ENCODE peak calls at places on chromosome X, in four cellular contexts. One of them, this sample, is unnamed. For H3K4me1, the result is how much of the 10 kb centered on the place peaks cover.

GRCh38 chrX:137290011-137290410 is 256.2 kb upstream of the GPR101 start:
- DNase-seq in heart right ventricle: no peak
- DNase-seq in DND-41: no peak
- DNase-seq in transverse colon: no peak
- DNase-seq in this sample: no peak

GRCh38 chrX:52346462-52347165 is 22.2 kb upstream of the XAGE2 start:
- DNase-seq in DND-41: no peak
- DNase-seq in transverse colon: no peak
- DNase-seq in heart right ventricle: no peak
- DNase-seq in this sample: no peak

GRCh38 chrX:145190801-145191389 is 56.4 kb upstream of the SPANXN1 start:
- DNase-seq in heart right ventricle: no peak
- DNase-seq in DND-41: no peak
- DNase-seq in transverse colon: no peak
- DNase-seq in this sample: no peak

GRCh38 chrX:19739683-19740082 is 147.7 kb downstream of the SH3KBP1 start:
- DNase-seq in transverse colon: peak
- DNase-seq in heart right ventricle: peak
- DNase-seq in DND-41: peak
- DNase-seq in this sample: peak

GRCh38 chrX:15177316-15177715 is 92.6 kb downstream of the ASB9 start:
- DNase-seq in heart right ventricle: no peak
- DNase-seq in DND-41: no peak
- DNase-seq in transverse colon: no peak
- DNase-seq in this sample: no peak

GRCh38 chrX:40543661-40544328 is 37.0 kb upstream of the ATP6AP2 start:
- DNase-seq in heart right ventricle: peak
- DNase-seq in transverse colon: no peak
- DNase-seq in DND-41: peak
- DNase-seq in this sample: no peak

GRCh38 chrX:109372716-109373115 is 109.2 kb downstream of the GUCY2F start:
- DNase-seq in transverse colon: no peak
- DNase-seq in heart right ventricle: no peak
- DNase-seq in DND-41: no peak
- DNase-seq in this sample: no peak

GRCh38 chrX:150150081-150150779 is 211.9 kb upstream of the EOLA2 start:
- DNase-seq in transverse colon: no peak
- DNase-seq in DND-41: no peak
- DNase-seq in heart right ventricle: no peak
- DNase-seq in this sample: no peak

GRCh38 chrX:8607326-8607725 is 124.6 kb downstream of the ANOS1 start:
- DNase-seq in DND-41: no peak
- DNase-seq in transverse colon: no peak
- DNase-seq in heart right ventricle: no peak
- DNase-seq in this sample: no peak

GRCh38 chrX:72576161-72576896 is 3.7 kb upstream of the HDAC8 start:
- DNase-seq in DND-41: no peak
- DNase-seq in heart right ventricle: no peak
- DNase-seq in transverse colon: no peak
- DNase-seq in this sample: no peak

GRCh38 chrX:51332188-51332942 is at the start of gene NUDT10:
- DNase-seq in heart right ventricle: peak
- DNase-seq in transverse colon: peak
- DNase-seq in DND-41: no peak
- DNase-seq in this sample: no peak

GRCh38 chrX:65755786-65756185 is 88.3 kb downstream of the MSN start:
- DNase-seq in transverse colon: no peak
- DNase-seq in heart right ventricle: no peak
- DNase-seq in DND-41: peak
- DNase-seq in this sample: no peak

GRCh38 chrX:102950908-102951866 is 14.1 kb downstream of the RAB40AL start:
- DNase-seq in heart right ventricle: peak
- DNase-seq in transverse colon: peak
- DNase-seq in DND-41: peak
- DNase-seq in this sample: peak

GRCh38 chrX:47198026-47198686 is 4.5 kb downstream of the UBA1 start:
- DNase-seq in DND-41: no peak
- DNase-seq in transverse colon: no peak
- DNase-seq in heart right ventricle: no peak
- DNase-seq in this sample: no peak

GRCh38 chrX:85573801-85574200 is 194.3 kb upstream of the POF1B start:
- DNase-seq in heart right ventricle: no peak
- DNase-seq in DND-41: no peak
- DNase-seq in transverse colon: no peak
- DNase-seq in this sample: no peak

GRCh38 chrX:119067023-119067739 is 5.6 kb upstream of the CT47C1 start:
- DNase-seq in transverse colon: peak
- DNase-seq in heart right ventricle: peak
- DNase-seq in DND-41: peak
- DNase-seq in this sample: peak

GRCh38 chrX:53244610-53245009 is 19.6 kb upstream of the KDM5C start:
- DNase-seq in DND-41: no peak
- DNase-seq in heart right ventricle: no peak
- DNase-seq in transverse colon: no peak
- DNase-seq in this sample: no peak

GRCh38 chrX:38358274-38358673 is 5.9 kb downstream of the OTC start:
- DNase-seq in transverse colon: no peak
- DNase-seq in heart right ventricle: peak
- DNase-seq in DND-41: no peak
- DNase-seq in this sample: no peak

GRCh38 chrX:114841051-114841450 is 176.4 kb downstream of the IL13RA2 start:
- DNase-seq in DND-41: no peak
- DNase-seq in transverse colon: no peak
- DNase-seq in heart right ventricle: no peak
- DNase-seq in this sample: no peak

GRCh38 chrX:55167124-55167523 is 53.0 kb upstream of the PAGE5 start:
- DNase-seq in heart right ventricle: no peak
- DNase-seq in transverse colon: no peak
- DNase-seq in DND-41: no peak
- DNase-seq in this sample: no peak

GRCh38 chrX:41963348-41963747 is 40.0 kb upstream of the CASK start:
- DNase-seq in DND-41: no peak
- DNase-seq in transverse colon: no peak
- DNase-seq in heart right ventricle: peak
- DNase-seq in this sample: no peak

GRCh38 chrX:72271812-72272211 is 5.2 kb downstream of the RPS4X start:
- DNase-seq in DND-41: no peak
- DNase-seq in transverse colon: no peak
- DNase-seq in heart right ventricle: no peak
- DNase-seq in this sample: no peak

GRCh38 chrX:10166731-10167149 is 10.0 kb downstream of the CLCN4 start:
- DNase-seq in transverse colon: no peak
- DNase-seq in DND-41: no peak
- DNase-seq in heart right ventricle: no peak
- DNase-seq in this sample: peak

GRCh38 chrX:42624524-42624923 is 153.4 kb downstream of the PPP1R2C start:
- DNase-seq in transverse colon: no peak
- DNase-seq in heart right ventricle: no peak
- DNase-seq in DND-41: no peak
- DNase-seq in this sample: no peak

GRCh38 chrX:9153299-9153698 is 119.4 kb upstream of the FAM9B start:
- DNase-seq in DND-41: no peak
- DNase-seq in transverse colon: no peak
- DNase-seq in heart right ventricle: no peak
- DNase-seq in this sample: no peak

GRCh38 chrX:116281106-116281505 is 110.6 kb downstream of the AGTR2 start:
- DNase-seq in transverse colon: peak
- DNase-seq in heart right ventricle: no peak
- DNase-seq in DND-41: no peak
- DNase-seq in this sample: no peak

GRCh38 chrX:10071451-10072163 is 85.2 kb upstream of the CLCN4 start:
- DNase-seq in DND-41: no peak
- DNase-seq in transverse colon: no peak
- DNase-seq in heart right ventricle: no peak
- DNase-seq in this sample: no peak

GRCh38 chrX:120761810-120762209 is 113.9 kb downstream of the CT47B1 start:
- DNase-seq in heart right ventricle: peak
- DNase-seq in transverse colon: no peak
- DNase-seq in DND-41: no peak
- DNase-seq in this sample: no peak

GRCh38 chrX:54810532-54810931 is 3.0 kb downstream of the MAGED2 start:
- DNase-seq in heart right ventricle: no peak
- DNase-seq in transverse colon: no peak
- DNase-seq in DND-41: no peak
- DNase-seq in this sample: no peak

GRCh38 chrX:46791927-46792825 is 33.3 kb upstream of the SLC9A7 start:
- DNase-seq in heart right ventricle: no peak
- DNase-seq in transverse colon: no peak
- DNase-seq in DND-41: no peak
- DNase-seq in this sample: peak

GRCh38 chrX:20531667-20532066 is 265.0 kb upstream of the RPS6KA3 start:
- DNase-seq in transverse colon: no peak
- DNase-seq in heart right ventricle: no peak
- DNase-seq in DND-41: no peak
- DNase-seq in this sample: no peak

GRCh38 chrX:139850968-139851367 is 81.9 kb downstream of the ATP11C start:
- DNase-seq in heart right ventricle: no peak
- DNase-seq in transverse colon: no peak
- DNase-seq in DND-41: no peak
- DNase-seq in this sample: no peak

GRCh38 chrX:139851730-139852129 is 81.1 kb downstream of the ATP11C start:
- DNase-seq in heart right ventricle: no peak
- DNase-seq in transverse colon: no peak
- DNase-seq in DND-41: no peak
- DNase-seq in this sample: no peak
- H3K4me1 ChIP-seq in heart right ventricle: under half
- H3K4me1 ChIP-seq in transverse colon: under half
- H3K4me1 ChIP-seq in DND-41: under half
- H3K4me1 ChIP-seq in this sample: under half

DNA sequence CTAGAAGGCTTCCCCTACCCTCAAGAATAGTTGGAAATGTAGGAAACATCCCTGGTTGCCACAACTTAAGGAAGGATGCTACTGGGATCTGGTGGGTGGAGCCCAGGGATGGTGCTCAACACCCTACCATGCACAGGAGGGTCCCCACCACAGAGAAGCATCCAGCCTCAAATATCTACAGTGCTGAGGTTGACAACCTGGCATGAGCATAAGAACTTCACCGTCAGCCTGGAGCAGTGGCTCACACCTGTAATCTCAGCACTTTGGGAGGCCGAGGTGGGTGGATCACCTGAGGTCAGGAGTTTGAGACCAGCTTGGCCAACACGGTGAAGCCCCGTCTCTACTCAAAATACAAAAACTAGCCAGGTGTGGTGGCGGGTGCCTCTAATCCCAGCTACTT is 24.0 kb upstream of the ASMTL start:
- DNase-seq in heart right ventricle: no peak
- DNase-seq in DND-41: peak
- DNase-seq in transverse colon: no peak
- DNase-seq in this sample: no peak
- H3K4me1 ChIP-seq in heart right ventricle: under half
- H3K4me1 ChIP-seq in DND-41: half or more
- H3K4me1 ChIP-seq in transverse colon: under half
- H3K4me1 ChIP-seq in this sample: under half

GRCh38 chrX:79147477-79147876 is 3.0 kb downstream of the GPR174 start:
- DNase-seq in heart right ventricle: no peak
- DNase-seq in DND-41: no peak
- DNase-seq in transverse colon: no peak
- DNase-seq in this sample: no peak
- H3K4me1 ChIP-seq in heart right ventricle: under half
- H3K4me1 ChIP-seq in DND-41: half or more
- H3K4me1 ChIP-seq in transverse colon: under half
- H3K4me1 ChIP-seq in this sample: under half

DNA sequence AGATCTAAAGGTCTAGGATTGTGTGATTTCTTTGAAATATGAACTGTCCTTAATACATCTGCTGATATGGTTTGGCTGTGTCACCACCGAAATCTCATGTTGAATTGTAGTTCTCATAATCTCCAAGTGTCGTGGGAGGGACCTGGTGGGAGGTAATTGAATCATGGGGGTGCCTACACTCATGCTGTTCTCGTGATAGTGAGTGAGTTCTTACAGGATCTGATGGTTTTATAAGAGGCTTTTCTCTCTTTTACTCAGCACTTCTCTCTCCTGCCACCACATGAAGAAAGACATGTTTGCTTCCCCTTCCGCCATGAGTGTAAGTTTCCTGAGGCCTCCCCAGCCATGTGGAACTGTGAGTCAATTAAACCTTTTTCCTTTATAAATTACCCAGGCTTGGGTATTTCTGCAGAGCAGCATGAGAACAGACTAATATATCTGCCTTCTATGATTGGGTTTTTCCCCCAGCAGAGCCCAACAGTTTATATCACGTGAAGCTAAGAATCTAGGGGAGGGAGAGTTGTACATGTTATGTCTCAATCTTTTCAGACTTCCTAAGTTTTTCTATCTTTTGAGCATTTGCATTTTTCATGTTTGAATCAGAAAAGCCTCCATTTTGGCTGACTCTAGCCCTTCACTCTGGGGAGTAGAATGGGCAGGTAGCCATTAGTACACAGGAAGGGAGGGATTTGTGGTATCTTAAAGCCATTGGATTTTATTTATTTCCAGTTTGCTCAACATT is 58.9 kb downstream of the PLAC1 start:
- DNase-seq in transverse colon: no peak
- DNase-seq in heart right ventricle: peak
- DNase-seq in DND-41: no peak
- DNase-seq in this sample: no peak
- H3K4me1 ChIP-seq in transverse colon: under half
- H3K4me1 ChIP-seq in heart right ventricle: under half
- H3K4me1 ChIP-seq in DND-41: under half
- H3K4me1 ChIP-seq in this sample: under half

GRCh38 chrX:123983240-123983639 is 21.7 kb downstream of the STAG2 start:
- DNase-seq in heart right ventricle: no peak
- DNase-seq in transverse colon: no peak
- DNase-seq in DND-41: no peak
- DNase-seq in this sample: no peak
- H3K4me1 ChIP-seq in heart right ventricle: half or more
- H3K4me1 ChIP-seq in transverse colon: under half
- H3K4me1 ChIP-seq in DND-41: under half
- H3K4me1 ChIP-seq in this sample: under half

GRCh38 chrX:71107762-71108360 is 1.3 kb upstream of the CXorf65 start:
- DNase-seq in heart right ventricle: no peak
- DNase-seq in transverse colon: no peak
- DNase-seq in DND-41: peak
- DNase-seq in this sample: no peak
- H3K4me1 ChIP-seq in heart right ventricle: under half
- H3K4me1 ChIP-seq in transverse colon: under half
- H3K4me1 ChIP-seq in DND-41: half or more
- H3K4me1 ChIP-seq in this sample: under half